ENCODE peak calls at places on chromosomes 5 and 9, in four cellular contexts. H, F, J and A are unnamed samples.

GRCh38 chr5:38871790-38872551 is 26.2 kb downstream of the OSMR start:
- DNase-seq in H (no peak), F (peak), J (peak), A (no peak)

GRCh38 chr5:43401827-43402226 is 10.4 kb downstream of the CCL28 start:
- DNase-seq in H (no peak), F (no peak), J (peak), A (no peak)

GRCh38 chr5:75566710-75567309 is 44.4 kb upstream of the ANKDD1B start:
- DNase-seq in H (no peak), F (peak), J (peak), A (no peak)

GRCh38 chr9:132056717-132057429 is 22.8 kb downstream of the MED27 start:
- DNase-seq in H (no peak), F (no peak), J (no peak), A (no peak)

GRCh38 chr9:38067892-38068615 is 973 bp downstream of the SHB start:
- DNase-seq in H (peak), F (no peak), J (no peak), A (no peak)

GRCh38 chr9:69044226-69045219 is 9.0 kb downstream of the FXN start:
- DNase-seq in H (no peak), F (peak), J (no peak), A (no peak)

GRCh38 chr5:1444361-1445189 is 665 bp downstream of the SLC6A3 start:
- DNase-seq in H (no peak), F (no peak), J (no peak), A (no peak)

GRCh38 chr9:120344230-120344629 is 235.7 kb downstream of the CDK5RAP2 start:
- DNase-seq in H (no peak), F (peak), J (peak), A (no peak)

GRCh38 chr5:100855295-100855694 is 47.8 kb downstream of the ST8SIA4 start:
- DNase-seq in H (no peak), F (no peak), J (no peak), A (no peak)

GRCh38 chr5:150341331-150341730 is 16.2 kb upstream of the TCOF1 start:
- DNase-seq in H (no peak), F (no peak), J (no peak), A (no peak)

GRCh38 chr9:69919461-69920061 is 98.9 kb downstream of the CFAP95 start:
- DNase-seq in H (peak), F (peak), J (peak), A (no peak)

GRCh38 chr5:157455057-157455456 is 5.0 kb upstream of the NIPAL4 start:
- DNase-seq in H (no peak), F (no peak), J (no peak), A (no peak)

GRCh38 chr5:168481330-168481788 is 4.9 kb upstream of the RARS1 start:
- DNase-seq in H (no peak), F (no peak), J (peak), A (no peak)

GRCh38 chr5:94748212-94748611 is 129.7 kb downstream of the SLF1 start:
- DNase-seq in H (no peak), F (no peak), J (no peak), A (no peak)

GRCh38 chr5:154956712-154957111 is 15.8 kb downstream of the MRPL22 start:
- DNase-seq in H (no peak), F (no peak), J (no peak), A (no peak)

GRCh38 chr9:105062222-105062850 is 134.4 kb upstream of the ABCA1 start:
- DNase-seq in H (no peak), F (no peak), J (no peak), A (no peak)

GRCh38 chr5:55868846-55869245 is 17.7 kb downstream of the IL31RA start:
- DNase-seq in H (no peak), F (peak), J (peak), A (no peak)

GRCh38 chr5:61620660-61621650 is 288.9 kb downstream of the ZSWIM6 start:
- DNase-seq in H (no peak), F (no peak), J (no peak), A (peak)

GRCh38 chr5:142432369-142432863 is 107.6 kb upstream of the SPRY4 start:
- DNase-seq in H (peak), F (no peak), J (no peak), A (no peak)

GRCh38 chr5:135324897-135325650 is 74.0 kb downstream of the MACROH2A1 start:
- DNase-seq in H (no peak), F (no peak), J (peak), A (no peak)

GRCh38 chr5:177131019-177131320 is 2.6 kb upstream of the NSD1 start:
- DNase-seq in H (no peak), F (no peak), J (no peak), A (no peak)

GRCh38 chr9:92616199-92617129 is 53.5 kb downstream of the IPPK start:
- DNase-seq in H (no peak), F (no peak), J (peak), A (no peak)

GRCh38 chr5:50724262-50724661 is 57.8 kb downstream of the PARP8 start:
- DNase-seq in H (no peak), F (no peak), J (no peak), A (no peak)

GRCh38 chr5:19795218-19795617 is 192.8 kb downstream of the CDH18 start:
- DNase-seq in H (peak), F (no peak), J (peak), A (no peak)

GRCh38 chr9:133163559-133164208 is at the start of gene GBGT1:
- DNase-seq in H (peak), F (no peak), J (no peak), A (no peak)

GRCh38 chr9:87874320-87874655 is 8.4 kb upstream of the SPATA31E1 start:
- DNase-seq in H (no peak), F (no peak), J (no peak), A (no peak)

GRCh38 chr5:3347741-3348140 is 247.9 kb upstream of the IRX1 start:
- DNase-seq in H (no peak), F (no peak), J (no peak), A (no peak)

GRCh38 chr5:19047277-19047676 is 940.7 kb downstream of the CDH18 start:
- DNase-seq in H (no peak), F (no peak), J (no peak), A (no peak)

GRCh38 chr9:126587187-126588185 is 26.2 kb upstream of the LMX1B start:
- DNase-seq in H (peak), F (peak), J (peak), A (peak)

GRCh38 chr9:93620881-93621820 is 44.8 kb downstream of the PHF2 start:
- DNase-seq in H (no peak), F (no peak), J (no peak), A (no peak)

GRCh38 chr5:174724484-174725260 is at the start of gene MSX2:
- DNase-seq in H (peak), F (peak), J (no peak), A (no peak)

GRCh38 chr5:111848374-111848914 is 91.5 kb upstream of the NREP start:
- DNase-seq in H (no peak), F (peak), J (no peak), A (no peak)

GRCh38 chr5:88940712-88941111 is 57.7 kb upstream of the MEF2C start:
- DNase-seq in H (no peak), F (no peak), J (no peak), A (no peak)

GRCh38 chr9:90546200-90546599 is 96.4 kb downstream of the DIRAS2 start:
- DNase-seq in H (peak), F (peak), J (peak), A (peak)

GRCh38 chr9:69621735-69622460 is 50.3 kb downstream of the APBA1 start:
- DNase-seq in H (no peak), F (no peak), J (no peak), A (no peak)

GRCh38 chr5:10567781-10568321 is 4.0 kb downstream of the ANKRD33B start:
- DNase-seq in H (no peak), F (no peak), J (no peak), A (no peak)

GRCh38 chr5:6399978-6400910 is 21.9 kb upstream of the MED10 start:
- DNase-seq in H (no peak), F (peak), J (no peak), A (no peak)

GRCh38 chr9:113622600-113623400 is 159.3 kb downstream of the RGS3 start:
- DNase-seq in H (peak), F (peak), J (peak), A (peak)

GRCh38 chr5:55667938-55668337 is 44.2 kb downstream of the SLC38A9 start:
- DNase-seq in H (no peak), F (no peak), J (no peak), A (no peak)

GRCh38 chr5:76807296-76807695 is 11.5 kb upstream of the F2RL1 start:
- DNase-seq in H (no peak), F (peak), J (peak), A (no peak)

GRCh38 chr5:96729156-96729555 is 67.0 kb downstream of the CAST start:
- DNase-seq in H (no peak), F (no peak), J (no peak), A (no peak)
- TF ChIP-seq CTCF in H (peak), F (peak), J (peak), A (peak)

GRCh38 chr9:73916016-73916673 is 581.0 kb upstream of the RORB start:
- DNase-seq in H (no peak), F (no peak), J (peak), A (no peak)
- TF ChIP-seq CTCF in H (peak), F (peak), J (peak), A (no peak)

DNA sequence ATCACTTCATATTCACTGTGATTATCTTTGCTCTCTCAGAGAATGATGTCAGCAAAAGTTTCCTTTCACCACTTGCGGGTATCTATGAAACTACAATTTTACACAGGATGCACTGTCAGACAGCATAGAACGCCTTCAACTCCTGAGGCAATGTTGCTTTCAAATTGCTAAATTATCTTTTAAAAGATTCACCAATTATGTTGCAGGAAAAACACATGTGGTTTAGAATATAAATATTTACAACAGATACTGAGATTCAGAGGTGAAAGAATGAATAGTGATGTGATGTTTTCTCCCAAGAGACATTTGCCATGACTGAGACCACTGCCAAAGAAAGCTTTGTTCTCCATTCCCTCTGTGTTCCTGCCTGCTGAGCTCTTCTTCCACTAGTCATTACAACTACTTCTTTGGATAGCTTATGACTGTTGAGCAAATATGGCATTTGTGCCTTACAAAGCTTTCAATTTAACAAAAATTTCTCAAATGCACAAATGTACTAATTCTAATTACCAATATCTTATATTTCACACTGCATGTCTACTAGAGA is 879.9 kb upstream of the DMAC1 start:
- DNase-seq in H (no peak), F (peak), J (no peak), A (no peak)
- TF ChIP-seq CTCF in H (no peak), F (no peak), J (no peak), A (no peak)

GRCh38 chr5:11599499-11599898 is 304.7 kb downstream of the CTNND2 start:
- DNase-seq in H (no peak), F (no peak), J (peak), A (no peak)

GRCh38 chr5:11607944-11608343 is 296.3 kb downstream of the CTNND2 start:
- DNase-seq in H (no peak), F (no peak), J (no peak), A (no peak)

GRCh38 chr5:11596657-11597071 is 307.6 kb downstream of the CTNND2 start:
- DNase-seq in H (no peak), F (no peak), J (peak), A (no peak)

GRCh38 chr5:11602298-11602697 is 301.9 kb downstream of the CTNND2 start:
- DNase-seq in H (no peak), F (no peak), J (peak), A (peak)
- TF ChIP-seq CTCF in H (no peak), F (no peak), J (peak), A (no peak)

DNA sequence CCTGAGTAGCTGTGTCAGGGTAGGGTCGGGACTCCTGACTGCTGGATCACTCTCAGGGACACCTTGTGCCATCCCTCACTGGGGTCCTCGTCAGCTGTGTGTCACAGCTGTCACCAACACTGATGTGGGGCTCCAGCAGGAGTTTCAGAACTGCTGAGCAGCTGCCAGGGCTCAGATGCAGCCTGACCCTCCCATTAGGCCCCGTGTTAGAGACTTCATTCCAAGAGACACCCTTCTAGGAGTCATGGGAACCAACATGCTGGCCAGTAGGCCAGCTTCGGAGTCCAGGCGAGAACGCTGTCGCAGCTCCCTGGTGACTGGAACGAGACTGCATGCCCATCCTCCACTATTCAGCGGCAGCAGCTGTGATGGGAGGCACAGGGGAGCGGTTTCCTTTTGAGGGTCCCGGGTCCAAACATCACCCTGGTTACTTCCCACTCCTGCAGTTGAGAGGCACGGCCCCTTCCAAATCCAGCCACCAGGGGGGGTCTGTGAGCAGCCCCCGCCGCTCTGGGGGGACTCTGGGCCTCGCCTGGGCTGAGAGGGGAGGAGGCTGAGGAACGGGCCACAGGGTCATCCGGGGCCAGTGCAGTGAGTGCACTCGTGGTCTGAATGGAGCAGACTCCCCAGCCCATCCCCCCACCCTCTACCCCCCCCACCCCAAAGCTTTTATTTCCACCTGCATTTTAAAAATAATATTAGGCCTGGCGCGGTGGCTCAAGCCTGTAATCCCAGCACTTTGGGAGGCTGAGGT is 12.6 kb upstream of the TCF7 start:
- DNase-seq in H (peak), F (no peak), J (peak), A (peak)
- TF ChIP-seq CTCF in H (peak), F (peak), J (peak), A (peak)